ENCODE peak calls at places on chromosomes 4 and X, in ten cellular contexts. W is BJ, V is NCI-H2081, B is germinal center, Z is NCI-H345, N is brain microvascular endothelial cell, A is upper lobe of left lung, F is Daoy, T is bronchial epithelial cell, P is astrocyte. Q is an unnamed sample.

GRCh38 chr4:143559757-143560147 is 46.2 kb downstream of the SMARCA5 start:
- DNase-seq in W (no peak), V (peak), B (peak), Z (peak), N (no peak), A (no peak), F (no peak), T (no peak), P (no peak), Q (no peak)

GRCh38 chr4:136505020-136505419 is 1027.3 kb downstream of the PCDH18 start:
- DNase-seq in W (no peak), V (peak), B (no peak), Z (peak), N (no peak), A (no peak), F (no peak), T (peak), P (peak), Q (no peak)

GRCh38 chrX:120125444-120125843 is 9.7 kb upstream of the RHOXF1 start:
- DNase-seq in W (no peak), V (no peak), B (no peak), Z (no peak), N (no peak), A (no peak), F (peak), T (no peak), P (no peak), Q (no peak)

GRCh38 chr4:82746705-82747567 is 51.7 kb downstream of the SCD5 start:
- DNase-seq in W (no peak), V (no peak), B (no peak), Z (no peak), N (no peak), A (no peak), F (no peak), T (no peak), P (no peak), Q (no peak)

GRCh38 chr4:24557036-24558022 is 27.0 kb downstream of the DHX15 start:
- DNase-seq in W (no peak), V (no peak), B (peak), Z (no peak), N (peak), A (no peak), F (no peak), T (peak), P (peak), Q (no peak)

GRCh38 chr4:184052616-184053015 is 147.5 kb downstream of the STOX2 start:
- DNase-seq in W (no peak), V (no peak), B (no peak), Z (no peak), N (no peak), A (no peak), F (no peak), T (no peak), P (no peak), Q (no peak)

GRCh38 chrX:133881893-133882292 is 103.5 kb downstream of the GPC3 start:
- DNase-seq in W (no peak), V (no peak), B (no peak), Z (no peak), N (no peak), A (no peak), F (no peak), T (no peak), P (no peak), Q (no peak)

GRCh38 chr4:8318509-8318908 is 49.0 kb downstream of the HTRA3 start:
- DNase-seq in W (no peak), V (no peak), B (no peak), Z (no peak), N (no peak), A (no peak), F (no peak), T (no peak), P (no peak), Q (peak)

GRCh38 chr4:54545663-54546424 is 111.9 kb upstream of the KIT start:
- DNase-seq in W (no peak), V (no peak), B (no peak), Z (no peak), N (no peak), A (no peak), F (no peak), T (peak), P (no peak), Q (no peak)

GRCh38 chrX:47129879-47130358 is 14.6 kb downstream of the NDUFB11 start:
- DNase-seq in W (no peak), V (no peak), B (no peak), Z (no peak), N (no peak), A (no peak), F (no peak), T (no peak), P (no peak), Q (no peak)

GRCh38 chrX:103554687-103555417 is 30.5 kb upstream of the TCEAL4 start:
- DNase-seq in W (no peak), V (no peak), B (peak), Z (no peak), N (peak), A (no peak), F (no peak), T (peak), P (peak), Q (no peak)

GRCh38 chr4:92305878-92306520 is 2.2 kb downstream of the GRID2 start:
- DNase-seq in W (no peak), V (no peak), B (no peak), Z (peak), N (no peak), A (peak), F (peak), T (no peak), P (no peak), Q (no peak)